ENCODE peak calls at places on chromosomes 6 and 20, in ten cellular contexts. One of them, this sample, is unnamed.

GRCh38 chr20:62668441-62669027 is 26.2 kb downstream of the SLCO4A1 start:
- DNase-seq in esophagus squamous epithelium: no peak
- DNase-seq in K562: peak; percentile 81
- DNase-seq in esophagus muscularis mucosa: no peak
- DNase-seq in pancreas: peak; percentile 63
- DNase-seq in Peyer's patch: peak; percentile 49
- DNase-seq in cardiac muscle cell: peak; percentile 84
- DNase-seq in endothelial cell of umbilical vein: peak; percentile 76
- DNase-seq in HCT116: peak; percentile 24
- DNase-seq in prostate gland: peak; percentile 55
- DNase-seq in this sample: peak; percentile 71

GRCh38 chr6:55694148-55694547 is 115.2 kb upstream of the HMGCLL1 start:
- DNase-seq in cardiac muscle cell: peak; percentile 82
- DNase-seq in prostate gland: no peak
- DNase-seq in K562: no peak
- DNase-seq in esophagus muscularis mucosa: no peak
- DNase-seq in endothelial cell of umbilical vein: no peak
- DNase-seq in pancreas: no peak
- DNase-seq in esophagus squamous epithelium: no peak
- DNase-seq in Peyer's patch: no peak
- DNase-seq in HCT116: no peak
- DNase-seq in this sample: no peak

GRCh38 chr20:341682-342081 is 5.2 kb upstream of the NRSN2 start:
- DNase-seq in prostate gland: no peak
- DNase-seq in Peyer's patch: no peak
- DNase-seq in HCT116: peak; percentile 94
- DNase-seq in K562: peak; percentile 54
- DNase-seq in endothelial cell of umbilical vein: peak; percentile 62
- DNase-seq in esophagus squamous epithelium: no peak
- DNase-seq in esophagus muscularis mucosa: no peak
- DNase-seq in pancreas: no peak
- DNase-seq in cardiac muscle cell: peak; percentile 76
- DNase-seq in this sample: no peak

GRCh38 chr6:9086331-9086730 is 651.0 kb upstream of the SLC35B3 start:
- DNase-seq in pancreas: no peak
- DNase-seq in cardiac muscle cell: no peak
- DNase-seq in HCT116: no peak
- DNase-seq in endothelial cell of umbilical vein: no peak
- DNase-seq in esophagus squamous epithelium: no peak
- DNase-seq in Peyer's patch: no peak
- DNase-seq in esophagus muscularis mucosa: no peak
- DNase-seq in K562: no peak
- DNase-seq in prostate gland: no peak
- DNase-seq in this sample: no peak

GRCh38 chr6:144248470-144249301 is 36.4 kb upstream of the UTRN start:
- DNase-seq in pancreas: no peak
- DNase-seq in esophagus muscularis mucosa: no peak
- DNase-seq in prostate gland: no peak
- DNase-seq in Peyer's patch: no peak
- DNase-seq in endothelial cell of umbilical vein: no peak
- DNase-seq in HCT116: no peak
- DNase-seq in K562: no peak
- DNase-seq in cardiac muscle cell: peak; percentile 79
- DNase-seq in esophagus squamous epithelium: no peak
- DNase-seq in this sample: no peak

GRCh38 chr6:96923871-96924493 is 546 bp upstream of the KLHL32 start:
- DNase-seq in esophagus squamous epithelium: no peak
- DNase-seq in pancreas: no peak
- DNase-seq in prostate gland: no peak
- DNase-seq in cardiac muscle cell: peak; percentile 5
- DNase-seq in endothelial cell of umbilical vein: peak; percentile 14
- DNase-seq in K562: no peak
- DNase-seq in Peyer's patch: no peak
- DNase-seq in esophagus muscularis mucosa: no peak
- DNase-seq in HCT116: no peak
- DNase-seq in this sample: no peak

GRCh38 chr6:26329763-26330511 is 35.1 kb upstream of the BTN3A2 start:
- DNase-seq in Peyer's patch: no peak
- DNase-seq in HCT116: no peak
- DNase-seq in pancreas: no peak
- DNase-seq in cardiac muscle cell: peak; percentile 57
- DNase-seq in endothelial cell of umbilical vein: peak; percentile 52
- DNase-seq in esophagus muscularis mucosa: no peak
- DNase-seq in esophagus squamous epithelium: no peak
- DNase-seq in K562: peak; percentile 59
- DNase-seq in prostate gland: no peak
- DNase-seq in this sample: no peak

GRCh38 chr20:39298566-39299501 is 336.7 kb downstream of the DHX35 start:
- DNase-seq in K562: no peak
- DNase-seq in cardiac muscle cell: no peak
- DNase-seq in HCT116: no peak
- DNase-seq in pancreas: no peak
- DNase-seq in prostate gland: no peak
- DNase-seq in Peyer's patch: no peak
- DNase-seq in esophagus muscularis mucosa: no peak
- DNase-seq in esophagus squamous epithelium: no peak
- DNase-seq in endothelial cell of umbilical vein: no peak
- DNase-seq in this sample: no peak

GRCh38 chr6:18492957-18493356 is 105.8 kb downstream of the RNF144B start:
- DNase-seq in esophagus squamous epithelium: no peak
- DNase-seq in esophagus muscularis mucosa: peak; percentile 21
- DNase-seq in prostate gland: no peak
- DNase-seq in pancreas: no peak
- DNase-seq in endothelial cell of umbilical vein: no peak
- DNase-seq in cardiac muscle cell: no peak
- DNase-seq in K562: no peak
- DNase-seq in Peyer's patch: no peak
- DNase-seq in HCT116: no peak
- DNase-seq in this sample: no peak

GRCh38 chr20:25048519-25048952 is 9.4 kb downstream of the ACSS1 start:
- DNase-seq in prostate gland: no peak
- DNase-seq in esophagus squamous epithelium: no peak
- DNase-seq in K562: no peak
- DNase-seq in Peyer's patch: no peak
- DNase-seq in pancreas: no peak
- DNase-seq in esophagus muscularis mucosa: no peak
- DNase-seq in HCT116: no peak
- DNase-seq in endothelial cell of umbilical vein: no peak
- DNase-seq in cardiac muscle cell: no peak
- DNase-seq in this sample: peak; percentile 54

GRCh38 chr20:62922451-62922921 is 3.8 kb downstream of the DIDO1 start:
- DNase-seq in prostate gland: peak; percentile 62
- DNase-seq in HCT116: no peak
- DNase-seq in pancreas: no peak
- DNase-seq in esophagus muscularis mucosa: no peak
- DNase-seq in Peyer's patch: no peak
- DNase-seq in cardiac muscle cell: no peak
- DNase-seq in endothelial cell of umbilical vein: no peak
- DNase-seq in esophagus squamous epithelium: no peak
- DNase-seq in K562: no peak
- DNase-seq in this sample: no peak

GRCh38 chr20:57936636-57937310 is 227.0 kb upstream of the PMEPA1 start:
- DNase-seq in cardiac muscle cell: no peak
- DNase-seq in endothelial cell of umbilical vein: no peak
- DNase-seq in pancreas: no peak
- DNase-seq in Peyer's patch: no peak
- DNase-seq in prostate gland: no peak
- DNase-seq in K562: no peak
- DNase-seq in esophagus muscularis mucosa: no peak
- DNase-seq in HCT116: no peak
- DNase-seq in esophagus squamous epithelium: no peak
- DNase-seq in this sample: no peak

GRCh38 chr20:361562-361961 is 14.7 kb downstream of the NRSN2 start:
- DNase-seq in pancreas: no peak
- DNase-seq in K562: no peak
- DNase-seq in Peyer's patch: peak; percentile 34
- DNase-seq in esophagus squamous epithelium: no peak
- DNase-seq in prostate gland: no peak
- DNase-seq in endothelial cell of umbilical vein: no peak
- DNase-seq in HCT116: no peak
- DNase-seq in esophagus muscularis mucosa: no peak
- DNase-seq in cardiac muscle cell: no peak
- DNase-seq in this sample: no peak

GRCh38 chr6:151101116-151101810 is 138.5 kb upstream of the AKAP12 start:
- DNase-seq in pancreas: no peak
- DNase-seq in esophagus squamous epithelium: no peak
- DNase-seq in HCT116: no peak
- DNase-seq in K562: no peak
- DNase-seq in prostate gland: no peak
- DNase-seq in Peyer's patch: no peak
- DNase-seq in esophagus muscularis mucosa: no peak
- DNase-seq in endothelial cell of umbilical vein: no peak
- DNase-seq in cardiac muscle cell: peak; percentile 63
- DNase-seq in this sample: no peak

DNA sequence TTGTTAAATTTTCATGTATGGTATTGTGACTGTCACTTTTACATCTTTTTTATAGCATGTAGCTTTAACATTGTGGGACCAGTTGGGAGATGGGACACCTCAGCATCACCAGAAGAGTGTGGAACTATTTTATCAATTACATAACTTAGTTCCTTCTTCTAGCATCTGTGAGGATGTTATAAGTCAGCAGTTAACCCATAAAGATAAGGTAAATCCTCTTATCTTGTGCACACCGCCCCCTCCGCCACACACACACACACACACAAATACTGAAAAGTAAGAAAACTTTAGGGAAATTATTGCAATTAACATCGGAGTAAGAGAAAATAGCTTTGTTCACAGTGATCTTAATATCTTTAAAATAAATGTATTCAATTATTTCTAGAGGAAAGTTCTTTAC is 60.9 kb downstream of the PGM3 start:
- DNase-seq in prostate gland: no peak
- DNase-seq in Peyer's patch: no peak
- DNase-seq in pancreas: no peak
- DNase-seq in esophagus squamous epithelium: no peak
- DNase-seq in esophagus muscularis mucosa: no peak
- DNase-seq in HCT116: no peak
- DNase-seq in K562: peak; percentile 28
- DNase-seq in endothelial cell of umbilical vein: no peak
- DNase-seq in cardiac muscle cell: no peak
- DNase-seq in this sample: no peak
- H3K36me3 ChIP-seq in prostate gland: no peaks in the 10 kb centered on the region
- H3K36me3 ChIP-seq in Peyer's patch: no peaks in the 10 kb centered on the region
- H3K36me3 ChIP-seq in pancreas: peaks cover 55% of the 10 kb centered on the region
- H3K36me3 ChIP-seq in esophagus squamous epithelium: no peaks in the 10 kb centered on the region
- H3K36me3 ChIP-seq in esophagus muscularis mucosa: peaks cover 92% of the 10 kb centered on the region
- H3K36me3 ChIP-seq in HCT116: peaks cover 2% of the 10 kb centered on the region
- H3K36me3 ChIP-seq in K562: peaks cover 11% of the 10 kb centered on the region
- H3K36me3 ChIP-seq in endothelial cell of umbilical vein: peaks cover 4% of the 10 kb centered on the region
- H3K36me3 ChIP-seq in cardiac muscle cell: peaks cover 61% of the 10 kb centered on the region
- H3K36me3 ChIP-seq in this sample: peaks cover 18% of the 10 kb centered on the region

GRCh38 chr6:44113396-44113795 is 13.9 kb downstream of the MRPL14 start:
- DNase-seq in pancreas: no peak
- DNase-seq in HCT116: no peak
- DNase-seq in esophagus muscularis mucosa: no peak
- DNase-seq in esophagus squamous epithelium: no peak
- DNase-seq in endothelial cell of umbilical vein: no peak
- DNase-seq in cardiac muscle cell: no peak
- DNase-seq in Peyer's patch: no peak
- DNase-seq in prostate gland: no peak
- DNase-seq in K562: no peak
- DNase-seq in this sample: no peak
- TF ChIP-seq CTCF in pancreas: no peak
- TF ChIP-seq CTCF in HCT116: no peak
- TF ChIP-seq CTCF in esophagus muscularis mucosa: no peak
- TF ChIP-seq CTCF in esophagus squamous epithelium: peak; percentile 36
- TF ChIP-seq CTCF in endothelial cell of umbilical vein: peak; percentile 23
- TF ChIP-seq CTCF in cardiac muscle cell: peak; percentile 12
- TF ChIP-seq CTCF in Peyer's patch: no peak
- TF ChIP-seq CTCF in prostate gland: peak; percentile 7
- TF ChIP-seq CTCF in K562: peak; percentile 28
- TF ChIP-seq CTCF in this sample: no peak

DNA sequence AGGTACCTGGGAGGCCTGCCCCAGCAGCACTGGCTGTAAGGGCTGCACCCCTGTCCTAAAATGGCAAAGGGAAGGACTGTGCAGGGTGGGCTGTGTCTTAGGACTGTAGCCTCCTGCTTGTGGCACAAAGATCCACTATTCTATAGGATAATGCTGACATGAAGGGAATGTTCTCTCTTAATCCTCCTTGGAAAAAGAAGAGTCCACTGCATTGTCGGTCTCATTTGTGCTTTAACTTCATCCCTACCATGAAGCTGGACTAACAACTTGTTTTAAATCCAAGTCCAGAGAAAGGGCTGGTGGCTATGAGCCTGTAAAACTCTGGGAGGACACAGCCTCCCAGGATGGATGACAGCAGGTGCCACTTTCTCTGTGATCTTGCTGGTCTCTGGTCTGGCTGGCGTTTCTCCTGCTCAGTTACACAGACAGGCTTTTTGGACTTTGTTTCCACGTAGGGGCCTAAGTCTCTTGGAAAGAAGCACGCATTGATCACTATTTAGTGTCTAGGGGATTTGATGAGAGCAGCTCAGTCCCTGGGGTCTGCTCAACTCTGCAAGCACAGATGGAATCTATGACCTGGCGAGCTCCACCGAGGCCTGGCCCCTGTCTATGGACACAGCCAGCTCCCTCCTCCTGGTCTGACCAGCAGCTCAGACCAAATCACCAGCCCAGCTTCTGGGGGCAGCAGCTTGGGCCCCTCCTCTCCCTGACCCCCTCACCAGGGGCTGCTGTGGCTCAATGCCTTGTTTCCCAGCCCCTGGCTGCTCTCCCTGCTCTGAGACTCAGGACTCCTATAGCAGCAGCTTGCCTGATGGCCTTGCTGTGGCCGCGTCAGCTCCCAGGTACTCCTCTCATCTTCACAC is 4.8 kb downstream of the CST3 start:
- DNase-seq in K562: no peak
- DNase-seq in cardiac muscle cell: no peak
- DNase-seq in pancreas: no peak
- DNase-seq in esophagus squamous epithelium: no peak
- DNase-seq in endothelial cell of umbilical vein: no peak
- DNase-seq in prostate gland: no peak
- DNase-seq in esophagus muscularis mucosa: peak; percentile 79
- DNase-seq in Peyer's patch: no peak
- DNase-seq in HCT116: no peak
- DNase-seq in this sample: no peak
- H3K4me1 ChIP-seq in K562: peaks cover 13% of the 10 kb centered on the region
- H3K4me1 ChIP-seq in cardiac muscle cell: peaks cover 4% of the 10 kb centered on the region
- H3K4me1 ChIP-seq in pancreas: peaks cover 8% of the 10 kb centered on the region
- H3K4me1 ChIP-seq in esophagus squamous epithelium: peaks cover 21% of the 10 kb centered on the region
- H3K4me1 ChIP-seq in endothelial cell of umbilical vein: peaks cover 33% of the 10 kb centered on the region
- H3K4me1 ChIP-seq in prostate gland: peaks cover 9% of the 10 kb centered on the region
- H3K4me1 ChIP-seq in esophagus muscularis mucosa: peaks cover 82% of the 10 kb centered on the region
- H3K4me1 ChIP-seq in Peyer's patch: no peaks in the 10 kb centered on the region
- H3K4me1 ChIP-seq in HCT116: peaks cover 44% of the 10 kb centered on the region
- H3K4me1 ChIP-seq in this sample: peaks cover 19% of the 10 kb centered on the region

GRCh38 chr20:60191014-60191413 is 232.8 kb downstream of the CDH26 start:
- DNase-seq in prostate gland: no peak
- DNase-seq in esophagus squamous epithelium: no peak
- DNase-seq in Peyer's patch: no peak
- DNase-seq in cardiac muscle cell: no peak
- DNase-seq in esophagus muscularis mucosa: no peak
- DNase-seq in HCT116: no peak
- DNase-seq in K562: no peak
- DNase-seq in pancreas: no peak
- DNase-seq in endothelial cell of umbilical vein: no peak
- DNase-seq in this sample: no peak

GRCh38 chr20:60187683-60188082 is 229.5 kb downstream of the CDH26 start:
- DNase-seq in Peyer's patch: no peak
- DNase-seq in prostate gland: no peak
- DNase-seq in HCT116: no peak
- DNase-seq in esophagus muscularis mucosa: no peak
- DNase-seq in pancreas: no peak
- DNase-seq in cardiac muscle cell: no peak
- DNase-seq in esophagus squamous epithelium: no peak
- DNase-seq in K562: no peak
- DNase-seq in endothelial cell of umbilical vein: no peak
- DNase-seq in this sample: no peak

GRCh38 chr20:60192351-60192750 is 234.1 kb downstream of the CDH26 start:
- DNase-seq in esophagus muscularis mucosa: no peak
- DNase-seq in pancreas: no peak
- DNase-seq in prostate gland: no peak
- DNase-seq in HCT116: no peak
- DNase-seq in endothelial cell of umbilical vein: no peak
- DNase-seq in Peyer's patch: no peak
- DNase-seq in K562: no peak
- DNase-seq in cardiac muscle cell: no peak
- DNase-seq in esophagus squamous epithelium: no peak
- DNase-seq in this sample: no peak
- H3K36me3 ChIP-seq in esophagus muscularis mucosa: no peaks in the 10 kb centered on the region
- H3K36me3 ChIP-seq in pancreas: no peaks in the 10 kb centered on the region
- H3K36me3 ChIP-seq in prostate gland: no peaks in the 10 kb centered on the region
- H3K36me3 ChIP-seq in HCT116: no peaks in the 10 kb centered on the region
- H3K36me3 ChIP-seq in endothelial cell of umbilical vein: no peaks in the 10 kb centered on the region
- H3K36me3 ChIP-seq in Peyer's patch: no peaks in the 10 kb centered on the region
- H3K36me3 ChIP-seq in K562: no peaks in the 10 kb centered on the region
- H3K36me3 ChIP-seq in cardiac muscle cell: no peaks in the 10 kb centered on the region
- H3K36me3 ChIP-seq in esophagus squamous epithelium: no peaks in the 10 kb centered on the region
- H3K36me3 ChIP-seq in this sample: no peaks in the 10 kb centered on the region

This sample was measured in lung.